ENCODE peak calls at places on chromosome 6, in eight cellular contexts. Y is kidney; N is adipocyte; S is colonic mucosa; H is CD4-positive, alpha-beta memory T cell; T is SJSA1; G is pancreas; M is fibroblast of lung. C is an unnamed sample.

GRCh38 chr6:16730720-16731502 is 30.3 kb downstream of the ATXN1 start:
- DNase-seq in M (no peak), N (no peak), Y (no peak), T (no peak), S (no peak), G (no peak), H (peak), C (no peak)

GRCh38 chr6:129697788-129698187 is 12.2 kb downstream of the ARHGAP18 start:
- DNase-seq in H (no peak), T (no peak), G (no peak), M (no peak), Y (no peak), S (no peak), N (no peak), C (no peak)

GRCh38 chr6:113651920-113652319 is 205.2 kb upstream of the MARCKS start:
- DNase-seq in M (no peak), G (no peak), N (no peak), S (no peak), T (no peak), H (no peak), Y (no peak), C (no peak)

GRCh38 chr6:111898452-111898851 is 25.2 kb upstream of the FYN start:
- DNase-seq in T (no peak), M (no peak), G (no peak), S (no peak), H (no peak), N (no peak), Y (no peak), C (no peak)

GRCh38 chr6:7134999-7135735 is 27.4 kb downstream of the RREB1 start:
- DNase-seq in G (no peak), H (no peak), N (no peak), T (no peak), M (no peak), S (no peak), Y (no peak), C (peak)

GRCh38 chr6:4970739-4971395 is 33.0 kb downstream of the RPP40 start:
- DNase-seq in N (no peak), M (no peak), S (no peak), Y (no peak), G (no peak), H (no peak), T (no peak), C (no peak)

GRCh38 chr6:54266400-54266923 is 41.8 kb upstream of the TINAG start:
- DNase-seq in M (no peak), G (no peak), N (no peak), Y (no peak), T (no peak), S (no peak), H (no peak), C (no peak)

GRCh38 chr6:43122146-43122545 is 46.0 kb downstream of the PTK7 start:
- DNase-seq in N (no peak), S (no peak), H (no peak), G (no peak), Y (peak), T (no peak), M (no peak), C (no peak)

GRCh38 chr6:140480852-140481251 is 1106.4 kb upstream of the CITED2 start:
- DNase-seq in T (no peak), Y (no peak), S (no peak), G (no peak), H (no peak), N (peak), M (peak), C (no peak)

GRCh38 chr6:128740951-128741350 is 142.0 kb upstream of the LAMA2 start:
- DNase-seq in H (no peak), Y (no peak), T (no peak), S (no peak), N (no peak), M (no peak), G (no peak), C (no peak)

GRCh38 chr6:57209030-57209429 is 13.1 kb downstream of the RAB23 start:
- DNase-seq in N (no peak), S (no peak), T (no peak), Y (no peak), M (no peak), H (no peak), G (no peak), C (no peak)

GRCh38 chr6:149910721-149911151 is 12.2 kb downstream of the RAET1G start:
- DNase-seq in H (no peak), G (no peak), T (no peak), M (no peak), N (no peak), S (no peak), Y (peak), C (no peak)

GRCh38 chr6:122657601-122658000 is 47.4 kb downstream of the PKIB start:
- DNase-seq in Y (no peak), T (no peak), N (no peak), M (peak), S (no peak), G (no peak), H (no peak), C (no peak)

GRCh38 chr6:168865-169455 is 123.3 kb upstream of the DUSP22 start:
- DNase-seq in G (no peak), Y (no peak), H (peak), M (peak), N (peak), T (peak), S (no peak), C (no peak)

GRCh38 chr6:96299525-96299924 is 222.1 kb upstream of the UFL1 start:
- DNase-seq in G (no peak), N (no peak), H (no peak), S (no peak), M (no peak), T (no peak), Y (no peak), C (no peak)

GRCh38 chr6:26158581-26159416 is 71.6 kb downstream of the HFE start:
- DNase-seq in H (peak), N (peak), Y (peak), M (peak), S (peak), G (peak), T (peak), C (peak)

GRCh38 chr6:158043586-158044524 is 62.2 kb downstream of the SYNJ2 start:
- DNase-seq in Y (peak), G (peak), T (no peak), S (peak), M (no peak), H (no peak), N (no peak), C (no peak)

GRCh38 chr6:109498049-109498448 is 15.0 kb upstream of the ZBTB24 start:
- DNase-seq in N (no peak), M (no peak), G (no peak), T (no peak), H (no peak), Y (no peak), S (no peak), C (no peak)

GRCh38 chr6:20826378-20826777 is 292.1 kb downstream of the CDKAL1 start:
- DNase-seq in H (no peak), T (peak), Y (no peak), N (peak), M (peak), G (no peak), S (no peak), C (no peak)

GRCh38 chr6:145865175-145865574 is 50.6 kb upstream of the FBXO30 start:
- DNase-seq in H (peak), M (no peak), S (no peak), G (no peak), Y (no peak), T (no peak), N (no peak), C (no peak)

GRCh38 chr6:111534366-111534765 is 51.3 kb upstream of the REV3L start:
- DNase-seq in T (no peak), G (peak), M (peak), S (peak), Y (no peak), H (no peak), N (peak), C (no peak)

GRCh38 chr6:135870722-135871121 is 19.2 kb downstream of the PDE7B start:
- DNase-seq in Y (no peak), S (no peak), N (peak), G (no peak), H (no peak), M (peak), T (no peak), C (no peak)

GRCh38 chr6:6494677-6495076 is 93.8 kb upstream of the LY86 start:
- DNase-seq in S (peak), T (no peak), M (no peak), N (no peak), G (peak), Y (no peak), H (no peak), C (no peak)

GRCh38 chr6:2914318-2914660 is 11.2 kb upstream of the SERPINB9 start:
- DNase-seq in M (no peak), Y (no peak), N (no peak), H (no peak), S (peak), T (no peak), G (no peak), C (no peak)

GRCh38 chr6:42237857-42238256 is 20.2 kb upstream of the MRPS10 start:
- DNase-seq in Y (no peak), G (no peak), N (no peak), S (no peak), T (no peak), H (no peak), M (no peak), C (no peak)

GRCh38 chr6:34106421-34106820 is 39.5 kb downstream of the GRM4 start:
- DNase-seq in S (no peak), G (no peak), T (no peak), Y (no peak), H (no peak), M (no peak), N (no peak), C (no peak)

GRCh38 chr6:24743944-24744335 is 25.0 kb upstream of the C6orf62 start:
- DNase-seq in H (no peak), Y (no peak), T (no peak), M (no peak), S (no peak), N (no peak), G (no peak), C (no peak)

GRCh38 chr6:157685596-157686280 is 137.3 kb upstream of the SNX9 start:
- DNase-seq in Y (no peak), M (no peak), T (no peak), N (no peak), G (no peak), H (no peak), S (no peak), C (no peak)

GRCh38 chr6:99813565-99813964 is 180.5 kb downstream of the MCHR2 start:
- DNase-seq in Y (no peak), N (no peak), M (no peak), T (no peak), S (no peak), H (no peak), G (no peak), C (no peak)

GRCh38 chr6:151497935-151498726 is 4.3 kb downstream of the CCDC170 start:
- DNase-seq in H (no peak), S (no peak), M (no peak), G (no peak), T (no peak), N (peak), Y (no peak), C (no peak)

GRCh38 chr6:13147396-13148181 is 180.7 kb downstream of the TBC1D7 start:
- DNase-seq in G (no peak), H (no peak), T (no peak), N (no peak), S (no peak), M (no peak), Y (no peak), C (no peak)

GRCh38 chr6:125780540-125781306 is 10.0 kb upstream of the NCOA7 start:
- DNase-seq in G (peak), S (peak), H (peak), M (peak), N (peak), Y (peak), T (peak), C (peak)

GRCh38 chr6:26556263-26557070 is 18.3 kb downstream of the HMGN4 start:
- DNase-seq in H (peak), S (no peak), Y (no peak), T (peak), N (peak), G (peak), M (peak), C (no peak)

DNA sequence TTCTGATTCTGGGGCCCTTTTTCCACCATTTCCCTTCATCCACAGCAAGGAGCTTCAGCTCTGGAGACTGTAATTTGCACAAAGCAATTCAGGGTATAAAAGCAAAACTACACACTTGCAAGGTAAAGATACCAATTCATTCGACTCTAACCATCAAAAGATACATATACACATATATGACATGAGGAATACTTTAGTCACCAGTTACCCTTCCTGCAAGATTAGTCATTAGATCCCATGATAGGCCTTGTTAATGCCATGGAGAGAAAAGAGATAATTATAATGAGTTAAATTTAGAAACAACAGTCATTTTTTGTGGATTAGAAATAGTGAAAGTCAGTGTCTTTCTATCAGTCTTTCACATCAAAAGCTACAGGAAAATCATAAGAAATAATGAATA is 204.2 kb downstream of the KCNQ5 start:
- DNase-seq in H (no peak), T (peak), Y (no peak), M (peak), S (no peak), N (no peak), G (no peak), C (no peak)
- H3K4me3 ChIP-seq in H (no peak), T (no peak), Y (no peak), M (no peak), S (no peak), N (no peak), G (no peak), C (no peak)

DNA sequence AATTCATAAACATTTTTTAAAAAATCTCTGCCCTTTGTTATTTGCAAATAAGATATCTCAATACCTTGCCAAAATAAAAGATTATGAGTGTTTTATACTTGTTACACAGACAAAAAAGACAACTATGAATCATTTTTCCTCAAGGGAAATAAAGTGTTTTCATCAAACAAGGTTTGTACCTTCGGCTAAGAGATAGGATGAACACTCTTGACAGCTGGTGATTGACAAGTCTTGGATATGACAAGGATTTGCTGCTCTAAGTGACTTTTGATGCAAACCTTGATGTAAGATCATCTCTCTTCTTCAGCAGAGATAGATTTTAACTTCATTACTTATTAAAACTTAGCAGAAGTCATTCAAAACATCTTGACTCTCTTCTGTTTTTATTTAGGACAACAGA is 514.3 kb upstream of the IRAK1BP1 start:
- DNase-seq in M (no peak), H (no peak), S (no peak), N (no peak), G (no peak), Y (no peak), T (no peak), C (no peak)
- H3K4me3 ChIP-seq in M (no peak), H (no peak), S (no peak), N (no peak), G (no peak), Y (no peak), T (no peak), C (no peak)

GRCh38 chr6:29792123-29793035 is 35.2 kb upstream of the HLA-G start:
- DNase-seq in S (peak), Y (peak), G (peak), T (no peak), H (peak), M (no peak), N (peak), C (peak)
- H3K4me3 ChIP-seq in S (peak), Y (peak), G (peak), T (peak), H (peak), M (peak), N (peak), C (peak)

GRCh38 chr6:159105716-159106115 is 60.9 kb upstream of the TAGAP start:
- DNase-seq in S (no peak), Y (no peak), M (no peak), N (no peak), T (no peak), G (no peak), H (no peak), C (no peak)

GRCh38 chr6:159106627-159107241 is 61.9 kb upstream of the TAGAP start:
- DNase-seq in T (peak), G (peak), M (peak), S (peak), Y (no peak), N (peak), H (peak), C (peak)

GRCh38 chr6:159108438-159108985 is 60.7 kb upstream of the FNDC1 start:
- DNase-seq in M (peak), T (no peak), S (no peak), Y (no peak), N (no peak), G (no peak), H (no peak), C (no peak)

GRCh38 chr6:159109391-159109790 is 59.8 kb upstream of the FNDC1 start:
- DNase-seq in H (no peak), Y (no peak), G (no peak), T (no peak), N (no peak), S (no peak), M (no peak), C (no peak)

GRCh38 chr6:159107451-159108260 is 61.5 kb upstream of the FNDC1 start:
- DNase-seq in G (no peak), M (no peak), N (no peak), T (no peak), S (peak), Y (no peak), H (peak), C (peak)
- H3K4me3 ChIP-seq in G (no peak), M (no peak), N (no peak), T (no peak), S (no peak), Y (no peak), H (peak), C (peak)

C was measured in CD8-positive, alpha-beta memory T cell.